ENCODE peak calls at places on chromosomes 4 and X, in ten cellular contexts. C, D, J, M, T, Y, O, G, F and R are unnamed samples.

GRCh38 chr4:189202869-189203271 is 737.8 kb upstream of the FRG1 start:
- DNase-seq in C (no peak), D (no peak), J (no peak), M (no peak), T (no peak), Y (no peak), O (no peak), G (no peak), F (no peak), R (no peak)

GRCh38 chrX:29090811-29091210 is 503.6 kb downstream of the IL1RAPL1 start:
- DNase-seq in C (no peak), D (peak; percentile 53), J (no peak), M (no peak), T (no peak), Y (no peak), O (no peak), G (peak; percentile 1), F (no peak), R (no peak)

GRCh38 chrX:37348237-37349130 is 680 bp upstream of the PRRG1 start:
- DNase-seq in C (no peak), D (no peak), J (no peak), M (no peak), T (no peak), Y (no peak), O (no peak), G (peak; percentile 31), F (no peak), R (no peak)

GRCh38 chr4:23084559-23085248 is 392.0 kb downstream of the GBA3 start:
- DNase-seq in C (no peak), D (no peak), J (no peak), M (no peak), T (no peak), Y (no peak), O (no peak), G (no peak), F (no peak), R (no peak)

GRCh38 chr4:92047209-92047877 is 256.4 kb upstream of the GRID2 start:
- DNase-seq in C (no peak), D (peak; percentile 16), J (no peak), M (no peak), T (no peak), Y (no peak), O (no peak), G (no peak), F (no peak), R (peak; percentile 1)

GRCh38 chr4:123327346-123327745 is 69.2 kb upstream of the SPRY1 start:
- DNase-seq in C (no peak), D (no peak), J (no peak), M (no peak), T (no peak), Y (no peak), O (no peak), G (no peak), F (no peak), R (no peak)

GRCh38 chr4:18850763-18851331 is 829.3 kb upstream of the LCORL start:
- DNase-seq in C (no peak), D (no peak), J (no peak), M (no peak), T (no peak), Y (no peak), O (no peak), G (no peak), F (no peak), R (no peak)

GRCh38 chrX:39008554-39008953 is 207.3 kb downstream of the MID1IP1 start:
- DNase-seq in C (no peak), D (no peak), J (no peak), M (no peak), T (no peak), Y (no peak), O (no peak), G (no peak), F (no peak), R (no peak)

GRCh38 chr4:8307126-8307525 is 37.6 kb downstream of the HTRA3 start:
- DNase-seq in C (no peak), D (no peak), J (no peak), M (peak; percentile 62), T (no peak), Y (peak; percentile 80), O (no peak), G (no peak), F (no peak), R (peak; percentile 53)

GRCh38 chr4:3689576-3690551 is 76.3 kb upstream of the ADRA2C start:
- DNase-seq in C (no peak), D (no peak), J (no peak), M (peak; percentile 51), T (no peak), Y (peak; percentile 34), O (no peak), G (no peak), F (no peak), R (peak; percentile 65)

GRCh38 chr4:57080781-57081650 is 29.2 kb downstream of the IGFBP7 start:
- DNase-seq in C (no peak), D (no peak), J (no peak), M (no peak), T (no peak), Y (no peak), O (no peak), G (no peak), F (no peak), R (no peak)